ENCODE peak calls at places on chromosomes 7 and 10, in seven cellular contexts. W is stimulated activated CD4-positive, alpha-beta T cell treated with anti-CD3 and anti-CD28 coated beads, Interleukin-1b, Interleukin-23, amount 100 ng/mL, for 24 hours; T is GM18507; G is substantia nigra; Z is kidney tubule cell; A is ELF-1; F is activated T-cell treated with anti-CD3 and anti-CD28 coated beads, Interleukin-2, amount 50 U/mL, for 72 hours. D is an unnamed sample.

GRCh38 chr7:31917256-31917655 is 153.0 kb downstream of the PDE1C start:
- DNase-seq in W (no peak), A (no peak), T (no peak), G (no peak), Z (no peak), F (no peak), D (no peak)

GRCh38 chr7:106679153-106679931 is 18.4 kb upstream of the CCDC71L start:
- DNase-seq in T (no peak), W (no peak), A (no peak), F (peak), Z (peak), G (no peak), D (no peak)

GRCh38 chr7:53302511-53303246 is 267.2 kb downstream of the POM121L12 start:
- DNase-seq in F (no peak), G (no peak), A (no peak), W (no peak), T (no peak), Z (no peak), D (no peak)

GRCh38 chr7:140005754-140006503 is 56.8 kb downstream of the PARP12 start:
- DNase-seq in T (no peak), G (no peak), Z (peak), A (peak), W (no peak), F (no peak), D (peak)

GRCh38 chr7:20217193-20217948 is at the start of gene MACC1:
- DNase-seq in Z (peak), W (no peak), F (no peak), A (no peak), G (no peak), T (no peak), D (no peak)

GRCh38 chr7:142855756-142856564 is 1.1 kb downstream of the EPHB6 start:
- DNase-seq in F (no peak), G (no peak), Z (no peak), A (no peak), T (no peak), W (no peak), D (no peak)

GRCh38 chr7:50978633-50979215 is 196.0 kb upstream of the GRB10 start:
- DNase-seq in G (no peak), F (no peak), W (no peak), Z (peak), T (no peak), A (no peak), D (no peak)

GRCh38 chr10:84008878-84009277 is 130.4 kb upstream of the GHITM start:
- DNase-seq in A (peak), F (peak), T (peak), W (no peak), Z (peak), G (no peak), D (peak)

GRCh38 chr10:100403734-100404133 is 56.7 kb downstream of the SCD start:
- DNase-seq in T (no peak), F (no peak), A (no peak), Z (no peak), W (no peak), G (no peak), D (no peak)

GRCh38 chr10:60099998-60100747 is 193.8 kb upstream of the CCDC6 start:
- DNase-seq in Z (peak), F (no peak), T (no peak), G (no peak), A (no peak), W (no peak), D (peak)

GRCh38 chr10:59626523-59626869 is 83.2 kb downstream of the SLC16A9 start:
- DNase-seq in W (no peak), F (no peak), A (no peak), T (no peak), G (no peak), Z (no peak), D (peak)

GRCh38 chr10:131230166-131230565 is 81.4 kb downstream of the TCERG1L start:
- DNase-seq in Z (no peak), A (no peak), T (no peak), W (no peak), F (no peak), G (no peak), D (no peak)

GRCh38 chr10:14554843-14555205 is 219.9 kb downstream of the FAM107B start:
- DNase-seq in F (no peak), T (no peak), G (no peak), W (no peak), Z (peak), A (no peak), D (no peak)

GRCh38 chr7:87543623-87544022 is 57.1 kb downstream of the ABCB1 start:
- DNase-seq in F (no peak), W (no peak), T (no peak), G (no peak), Z (no peak), A (no peak), D (no peak)

GRCh38 chr10:11178606-11179221 is 161.0 kb downstream of the CELF2 start:
- DNase-seq in A (peak), F (peak), W (no peak), T (peak), G (no peak), Z (peak), D (no peak)

GRCh38 chr7:3266240-3266639 is 34.8 kb upstream of the SDK1 start:
- DNase-seq in T (no peak), W (no peak), A (no peak), G (no peak), Z (no peak), F (no peak), D (no peak)

GRCh38 chr7:114660007-114660406 is 245.4 kb downstream of the FOXP2 start:
- DNase-seq in A (no peak), W (no peak), F (no peak), T (no peak), Z (no peak), G (no peak), D (peak)

GRCh38 chr7:19982841-19983835 is 209.7 kb upstream of the TMEM196 start:
- DNase-seq in F (no peak), A (peak), Z (peak), T (no peak), W (no peak), G (no peak), D (peak)

GRCh38 chr7:24979470-24979862 is 512 bp downstream of the OSBPL3 start:
- DNase-seq in W (peak), Z (peak), T (no peak), A (peak), G (no peak), F (peak), D (peak)

GRCh38 chr10:88920198-88920597 is 32.4 kb downstream of the ACTA2 start:
- DNase-seq in G (no peak), Z (no peak), F (no peak), A (no peak), T (no peak), W (no peak), D (no peak)

GRCh38 chr10:44920252-44920651 is 9.1 kb downstream of the TMEM72 start:
- DNase-seq in Z (no peak), W (no peak), G (no peak), F (no peak), A (no peak), T (no peak), D (no peak)

GRCh38 chr10:28849821-28850220 is 172.5 kb downstream of the BAMBI start:
- DNase-seq in F (no peak), A (no peak), W (no peak), G (no peak), Z (no peak), T (no peak), D (no peak)

GRCh38 chr10:91103384-91104184 is 116.9 kb upstream of the PCGF5 start:
- DNase-seq in F (no peak), W (no peak), G (no peak), T (no peak), A (peak), Z (no peak), D (no peak)

GRCh38 chr7:112238330-112238729 is 31.8 kb downstream of the ZNF277 start:
- DNase-seq in F (no peak), A (no peak), Z (no peak), T (no peak), W (no peak), G (no peak), D (no peak)

GRCh38 chr10:17735166-17735941 is 16.6 kb upstream of the TMEM236 start:
- DNase-seq in A (no peak), Z (no peak), F (no peak), G (no peak), W (no peak), T (no peak), D (no peak)

GRCh38 chr10:5089869-5090268 is 4.3 kb upstream of the AKR1C3 start:
- DNase-seq in Z (peak), A (peak), F (peak), W (no peak), G (no peak), T (no peak), D (peak)

D was measured in HAP-1.